ENCODE peak calls at places on chromosome 13, in nine cellular contexts. F is hypothalamus; U is LoVo; J is NCI-H774; O is T-helper 17 cell; E is stimulated activated CD4-positive, alpha-beta T cell treated with anti-CD3 and anti-CD28 coated beads, Interleukin-12 subunit alpha, Interleukin-12 subunit beta, amount 100 ng/mL, for 48 hours; G is body of pancreas; H is stimulated activated naive CD4-positive, alpha-beta T cell; T is EL. V is an unnamed sample.

GRCh38 chr13:35784286-35784951 is 307.9 kb upstream of the MAB21L1 start:
- DNase-seq in H (no peak), G (no peak), T (no peak), E (no peak), J (no peak), O (no peak), U (no peak), F (no peak), V (no peak)

GRCh38 chr13:104737713-104738112 is 1671.5 kb upstream of the SLC10A2 start:
- DNase-seq in H (no peak), U (no peak), G (no peak), J (no peak), E (no peak), F (no peak), T (peak), O (no peak), V (no peak)

GRCh38 chr13:25462301-25463125 is 90.7 kb downstream of the ATP8A2 start:
- DNase-seq in H (no peak), U (no peak), J (no peak), O (no peak), T (peak), G (no peak), F (no peak), E (no peak), V (no peak)

GRCh38 chr13:37198629-37199028 is 93.2 kb upstream of the CSNK1A1L start:
- DNase-seq in F (no peak), J (no peak), T (no peak), O (no peak), G (no peak), H (no peak), E (no peak), U (no peak), V (no peak)

GRCh38 chr13:21541980-21542379 is 62.0 kb downstream of the MICU2 start:
- DNase-seq in H (no peak), U (no peak), J (no peak), E (no peak), G (no peak), O (no peak), T (no peak), F (no peak), V (no peak)

GRCh38 chr13:42524487-42525034 is 49.4 kb upstream of the TNFSF11 start:
- DNase-seq in G (no peak), U (no peak), H (no peak), O (no peak), E (no peak), T (peak), F (no peak), J (no peak), V (no peak)

GRCh38 chr13:45374917-45375316 is 33.9 kb upstream of the TPT1 start:
- DNase-seq in T (peak), U (no peak), F (no peak), G (no peak), J (no peak), H (no peak), E (no peak), O (no peak), V (no peak)

GRCh38 chr13:102847272-102848234 is 1.7 kb downstream of the ERCC5 start:
- DNase-seq in J (no peak), U (peak), H (no peak), T (peak), E (no peak), G (peak), O (no peak), F (no peak), V (no peak)

GRCh38 chr13:94400874-94401273 is 78.6 kb downstream of the DCT start:
- DNase-seq in T (no peak), J (no peak), O (no peak), U (no peak), H (no peak), G (no peak), F (no peak), E (no peak), V (no peak)

GRCh38 chr13:57632276-57633140 is 964 bp downstream of the PCDH17 start:
- DNase-seq in U (no peak), T (no peak), G (peak), O (no peak), H (no peak), F (peak), E (no peak), J (no peak), V (no peak)

GRCh38 chr13:28805193-28805819 is 14.8 kb upstream of the MTUS2 start:
- DNase-seq in T (peak), F (no peak), U (no peak), G (peak), H (no peak), E (peak), J (no peak), O (no peak), V (no peak)

GRCh38 chr13:113787694-113788093 is 28.7 kb downstream of the TMEM255B start:
- DNase-seq in J (no peak), G (no peak), T (no peak), O (no peak), E (no peak), U (no peak), H (no peak), F (no peak), V (no peak)

GRCh38 chr13:38866649-38867048 is 124.0 kb downstream of the STOML3 start:
- DNase-seq in U (peak), F (no peak), J (no peak), E (no peak), T (peak), H (no peak), O (no peak), G (no peak), V (no peak)

GRCh38 chr13:33742321-33742720 is 75.6 kb upstream of the RFC3 start:
- DNase-seq in T (no peak), H (no peak), F (no peak), U (no peak), G (no peak), O (no peak), J (no peak), E (no peak), V (no peak)

GRCh38 chr13:39575641-39576238 is 27.3 kb downstream of the LHFPL6 start:
- DNase-seq in F (no peak), E (no peak), O (no peak), J (no peak), G (no peak), H (no peak), T (no peak), U (no peak), V (no peak)

V was measured in HTR-8/SVneo.